ENCODE peak calls at places on chromosomes 13 and 19, in five cellular contexts. One of them, this sample, is unnamed.
A peak's percentile ranks its signal among the peaks of the same experiment; 100 is the strongest.

GRCh38 chr19:32053366-32053765 is 292.0 kb upstream of the ZNF507 start:
- DNase-seq in hippocampal formation: no peak
- DNase-seq in GM19239: no peak
- DNase-seq in IMR-90: no peak
- DNase-seq in AG04450: no peak
- DNase-seq in this sample: no peak

GRCh38 chr19:294819-295686 is 3.9 kb upstream of the PLPP2 start:
- DNase-seq in hippocampal formation: no peak
- DNase-seq in GM19239: peak; percentile 73
- DNase-seq in IMR-90: peak; percentile 12
- DNase-seq in AG04450: no peak
- DNase-seq in this sample: no peak

GRCh38 chr13:44763604-44764311 is 187.6 kb upstream of the TSC22D1 start:
- DNase-seq in hippocampal formation: no peak
- DNase-seq in GM19239: no peak
- DNase-seq in IMR-90: no peak
- DNase-seq in AG04450: no peak
- DNase-seq in this sample: no peak

GRCh38 chr13:112079696-112080095 is 12.7 kb downstream of the SOX1 start:
- DNase-seq in hippocampal formation: no peak
- DNase-seq in GM19239: no peak
- DNase-seq in IMR-90: no peak
- DNase-seq in AG04450: no peak
- DNase-seq in this sample: no peak

GRCh38 chr19:46192990-46193650 is 36.4 kb upstream of the IGFL1 start:
- DNase-seq in hippocampal formation: no peak
- DNase-seq in GM19239: no peak
- DNase-seq in IMR-90: peak; percentile 51
- DNase-seq in AG04450: no peak
- DNase-seq in this sample: no peak

GRCh38 chr13:79392882-79393563 is 13.0 kb downstream of the RBM26 start:
- DNase-seq in hippocampal formation: no peak
- DNase-seq in GM19239: no peak
- DNase-seq in IMR-90: peak; percentile 68
- DNase-seq in AG04450: no peak
- DNase-seq in this sample: no peak

GRCh38 chr19:46860846-46861690 is at the start of gene ARHGAP35:
- DNase-seq in hippocampal formation: peak; percentile 72
- DNase-seq in GM19239: peak; percentile 85
- DNase-seq in IMR-90: no peak
- DNase-seq in AG04450: no peak
- DNase-seq in this sample: no peak

GRCh38 chr19:55676384-55676783 is 1.4 kb downstream of the EPN1 start:
- DNase-seq in hippocampal formation: no peak
- DNase-seq in GM19239: no peak
- DNase-seq in IMR-90: peak; percentile 13
- DNase-seq in AG04450: no peak
- DNase-seq in this sample: no peak

GRCh38 chr13:63773476-63773875 is 2357.8 kb upstream of the PCDH20 start:
- DNase-seq in hippocampal formation: no peak
- DNase-seq in GM19239: no peak
- DNase-seq in IMR-90: no peak
- DNase-seq in AG04450: no peak
- DNase-seq in this sample: no peak

GRCh38 chr19:5237939-5238480 is 102.6 kb downstream of the PTPRS start:
- DNase-seq in hippocampal formation: no peak
- DNase-seq in GM19239: no peak
- DNase-seq in IMR-90: no peak
- DNase-seq in AG04450: no peak
- DNase-seq in this sample: no peak

GRCh38 chr13:91346848-91347211 is 657 bp upstream of the MIR17HG start:
- DNase-seq in hippocampal formation: no peak
- DNase-seq in GM19239: peak; percentile 9
- DNase-seq in IMR-90: no peak
- DNase-seq in AG04450: no peak
- DNase-seq in this sample: no peak

GRCh38 chr19:44625531-44626066 is 12.2 kb downstream of the IGSF23 start:
- DNase-seq in hippocampal formation: no peak
- DNase-seq in GM19239: no peak
- DNase-seq in IMR-90: peak; percentile 77
- DNase-seq in AG04450: no peak
- DNase-seq in this sample: no peak

GRCh38 chr19:46471116-46471733 is at the start of gene PNMA8A:
- DNase-seq in hippocampal formation: peak; percentile 40
- DNase-seq in GM19239: no peak
- DNase-seq in IMR-90: peak; percentile 57
- DNase-seq in AG04450: no peak
- DNase-seq in this sample: no peak

GRCh38 chr13:27997904-27998522 is 9.5 kb upstream of the URAD start:
- DNase-seq in hippocampal formation: no peak
- DNase-seq in GM19239: no peak
- DNase-seq in IMR-90: peak; percentile 28
- DNase-seq in AG04450: no peak
- DNase-seq in this sample: no peak

GRCh38 chr19:51246153-51246552 is 4.7 kb upstream of the SIGLECL1 start:
- DNase-seq in hippocampal formation: no peak
- DNase-seq in GM19239: no peak
- DNase-seq in IMR-90: peak; percentile 1
- DNase-seq in AG04450: no peak
- DNase-seq in this sample: peak; percentile 1

GRCh38 chr13:64078025-64078424 is 2662.4 kb upstream of the PCDH20 start:
- DNase-seq in hippocampal formation: no peak
- DNase-seq in GM19239: no peak
- DNase-seq in IMR-90: no peak
- DNase-seq in AG04450: no peak
- DNase-seq in this sample: no peak

GRCh38 chr13:41315466-41316047 is 4.5 kb downstream of the NAA16 start:
- DNase-seq in hippocampal formation: no peak
- DNase-seq in GM19239: no peak
- DNase-seq in IMR-90: peak; percentile 27
- DNase-seq in AG04450: no peak
- DNase-seq in this sample: no peak

This sample was measured in epithelial cell of proximal tubule.